ENCODE peak calls at places on chromosomes 12 and 14, in six cellular contexts. Q is GM13977, C is cardiac muscle cell, L is transverse colon, N is heart left ventricle, G is heart right ventricle. R is an unnamed sample.

GRCh38 chr14:78005325-78005724 is 164.8 kb upstream of the NRXN3 start:
- DNase-seq in Q (peak; percentile 67), C (no peak), L (no peak), N (no peak), G (no peak), R (no peak)

GRCh38 chr14:65035049-65035448 is 48.4 kb downstream of the FNTB start:
- DNase-seq in Q (no peak), C (no peak), L (no peak), N (peak; percentile 69), G (peak; percentile 40), R (peak; percentile 53)

GRCh38 chr14:89393346-89393745 is 23.7 kb downstream of the FOXN3 start:
- DNase-seq in Q (no peak), C (no peak), L (no peak), N (no peak), G (no peak), R (no peak)

GRCh38 chr12:124322271-124322998 is 27.5 kb downstream of the RFLNA start:
- DNase-seq in Q (no peak), C (no peak), L (no peak), N (no peak), G (no peak), R (no peak)

GRCh38 chr14:99568567-99569560 is 35.1 kb downstream of the CCDC85C start:
- DNase-seq in Q (no peak), C (peak; percentile 91), L (no peak), N (no peak), G (peak; percentile 67), R (no peak)

GRCh38 chr12:84756961-84757360 is 155.6 kb downstream of the SLC6A15 start:
- DNase-seq in Q (no peak), C (no peak), L (no peak), N (no peak), G (no peak), R (no peak)

GRCh38 chr12:79531547-79531946 is 159.2 kb downstream of the PAWR start:
- DNase-seq in Q (no peak), C (no peak), L (no peak), N (no peak), G (no peak), R (no peak)

GRCh38 chr12:77925536-77926108 is 94.9 kb downstream of the NAV3 start:
- DNase-seq in Q (peak; percentile 55), C (peak; percentile 78), L (peak; percentile 54), N (peak; percentile 62), G (peak; percentile 72), R (peak; percentile 54)

GRCh38 chr14:61586539-61587396 is 108.5 kb upstream of the HIF1A start:
- DNase-seq in Q (no peak), C (no peak), L (no peak), N (no peak), G (no peak), R (no peak)

GRCh38 chr12:3523058-3523457 is 32.1 kb downstream of the PRMT8 start:
- DNase-seq in Q (no peak), C (no peak), L (no peak), N (no peak), G (no peak), R (no peak)

GRCh38 chr14:105204931-105205717 is 24.0 kb upstream of the NUDT14 start:
- DNase-seq in Q (no peak), C (no peak), L (no peak), N (no peak), G (no peak), R (no peak)

GRCh38 chr14:95308073-95308472 is 11.6 kb downstream of the CLMN start:
- DNase-seq in Q (no peak), C (no peak), L (no peak), N (no peak), G (no peak), R (no peak)

GRCh38 chr12:80045594-80045993 is 53.7 kb upstream of the OTOGL start:
- DNase-seq in Q (no peak), C (no peak), L (no peak), N (no peak), G (no peak), R (no peak)

GRCh38 chr12:40107098-40107802 is 1.4 kb upstream of the SLC2A13 start:
- DNase-seq in Q (peak; percentile 76), C (peak; percentile 94), L (peak; percentile 93), N (peak; percentile 92), G (peak; percentile 91), R (peak; percentile 87)

GRCh38 chr12:131369094-131369845 is 341.6 kb upstream of the SFSWAP start:
- DNase-seq in Q (no peak), C (no peak), L (no peak), N (no peak), G (no peak), R (no peak)

GRCh38 chr12:66665416-66665815 is 13.5 kb downstream of the GRIP1 start:
- DNase-seq in Q (no peak), C (no peak), L (no peak), N (no peak), G (no peak), R (no peak)

GRCh38 chr14:75443203-75443969 is 15.6 kb downstream of the JDP2 start:
- DNase-seq in Q (no peak), C (no peak), L (no peak), N (no peak), G (no peak), R (no peak)
- TF ChIP-seq CTCF in Q (no peak), C (no peak), L (no peak), N (no peak), G (no peak), R (no peak)

GRCh38 chr14:75032939-75033338 is 18.3 kb downstream of the MLH3 start:
- DNase-seq in Q (no peak), C (no peak), L (no peak), N (no peak), G (no peak), R (no peak)
- TF ChIP-seq CTCF in Q (no peak), C (no peak), L (no peak), N (no peak), G (no peak), R (no peak)

DNA sequence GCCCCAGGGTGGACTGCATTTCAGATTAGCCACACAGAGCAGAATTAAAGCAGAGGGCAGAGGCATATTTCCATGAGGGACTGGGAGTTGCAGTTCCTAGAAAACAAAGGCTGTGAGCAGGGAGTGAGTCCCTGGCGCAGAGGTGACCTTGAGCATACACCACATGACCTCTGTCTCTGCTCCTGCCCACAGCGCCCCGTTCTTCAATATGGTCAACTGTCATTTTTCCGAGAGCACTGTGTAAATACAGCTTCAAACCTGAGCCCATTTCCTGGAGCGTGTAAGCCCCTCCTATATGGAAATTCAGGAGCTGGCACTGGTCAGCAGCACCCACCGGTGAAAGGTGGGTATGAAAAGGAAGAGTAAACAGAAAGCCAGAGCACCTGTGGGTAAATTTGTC is 192.2 kb upstream of the PELI2 start:
- DNase-seq in Q (no peak), C (no peak), L (no peak), N (no peak), G (no peak), R (no peak)
- TF ChIP-seq CTCF in Q (no peak), C (no peak), L (no peak), N (no peak), G (no peak), R (no peak)

DNA sequence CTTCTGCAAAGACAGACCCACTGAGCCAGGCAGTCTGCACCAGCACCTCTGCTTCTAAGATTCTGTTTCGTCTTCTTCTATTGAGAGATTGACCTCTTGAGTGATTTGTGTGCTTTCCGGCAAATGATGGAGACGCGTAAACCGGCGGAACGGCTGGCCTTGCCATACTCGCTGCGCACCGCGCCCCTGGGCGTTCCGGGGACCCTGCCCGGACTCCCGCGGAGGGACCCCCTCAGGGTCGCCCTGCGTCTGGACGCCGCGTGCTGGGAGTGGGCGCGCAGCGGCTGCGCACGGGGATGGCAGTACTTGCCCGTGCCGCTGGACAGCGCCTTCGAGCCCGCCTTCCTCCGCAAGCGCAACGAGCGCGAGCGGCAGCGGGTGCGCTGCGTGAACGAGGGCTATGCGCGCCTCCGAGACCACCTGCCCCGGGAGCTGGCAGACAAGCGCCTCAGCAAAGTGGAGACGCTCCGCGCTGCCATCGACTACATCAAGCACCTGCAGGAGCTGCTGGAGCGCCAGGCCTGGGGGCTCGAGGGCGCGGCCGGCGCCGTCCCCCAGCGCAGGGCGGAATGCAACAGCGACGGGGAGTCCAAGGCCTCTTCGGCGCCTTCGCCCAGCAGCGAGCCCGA is 703 bp downstream of the ASCL4 start:
- DNase-seq in Q (peak; percentile 30), C (peak; percentile 68), L (no peak), N (peak; percentile 61), G (no peak), R (peak; percentile 26)
- TF ChIP-seq CTCF in Q (no peak), C (no peak), L (no peak), N (no peak), G (no peak), R (peak; percentile 43)

DNA sequence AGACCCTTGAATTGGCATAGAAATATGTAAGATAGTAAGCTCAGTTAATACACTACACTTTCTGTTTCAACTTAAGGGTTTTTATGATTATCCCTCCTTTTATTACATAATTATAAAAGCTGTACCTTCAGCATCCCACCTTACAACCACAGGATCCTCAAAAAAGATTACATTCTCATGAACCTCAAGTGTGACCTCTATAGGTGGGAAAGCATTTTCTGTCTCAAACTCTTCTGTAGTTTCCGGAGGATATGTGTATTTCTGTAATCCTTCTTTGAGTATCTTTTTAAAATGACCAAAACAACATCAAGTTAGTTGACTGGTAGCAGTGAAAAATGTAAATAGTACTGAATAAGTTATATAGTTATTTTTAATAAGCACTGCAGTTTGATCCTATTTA is 75.9 kb downstream of the DNAI7 start:
- DNase-seq in Q (peak; percentile 33), C (no peak), L (no peak), N (no peak), G (no peak), R (no peak)
- TF ChIP-seq CTCF in Q (peak; percentile 38), C (no peak), L (no peak), N (no peak), G (no peak), R (peak; percentile 24)

GRCh38 chr12:44155349-44155748 is 319.5 kb downstream of the TMEM117 start:
- DNase-seq in Q (no peak), C (no peak), L (no peak), N (no peak), G (no peak), R (no peak)

GRCh38 chr12:44158746-44159145 is 322.9 kb downstream of the TMEM117 start:
- DNase-seq in Q (no peak), C (no peak), L (no peak), N (no peak), G (no peak), R (no peak)

GRCh38 chr12:44159870-44160269 is 324.0 kb downstream of the TMEM117 start:
- DNase-seq in Q (no peak), C (no peak), L (no peak), N (no peak), G (no peak), R (no peak)

GRCh38 chr12:44159211-44159610 is 323.3 kb downstream of the TMEM117 start:
- DNase-seq in Q (no peak), C (no peak), L (no peak), N (no peak), G (no peak), R (no peak)

DNA sequence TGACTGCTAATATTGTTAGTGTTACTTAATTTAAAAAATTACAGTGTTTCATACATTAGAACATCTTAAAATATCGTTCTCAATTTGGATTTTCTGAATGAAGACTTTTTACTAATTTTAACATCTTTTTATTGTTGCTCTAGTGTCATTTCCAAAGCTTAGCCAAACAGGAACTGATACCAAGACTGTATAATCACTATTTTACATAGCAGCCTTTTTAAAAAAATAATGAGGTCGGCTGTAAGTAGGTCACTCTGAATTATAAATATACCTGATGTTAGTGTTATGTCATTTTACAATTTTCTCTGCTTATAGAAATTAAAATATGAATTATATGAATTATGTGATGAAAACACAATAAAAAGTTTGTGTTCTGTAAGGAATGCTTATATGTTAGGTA is 321.5 kb downstream of the TMEM117 start:
- DNase-seq in Q (peak; percentile 28), C (no peak), L (no peak), N (no peak), G (no peak), R (no peak)
- TF ChIP-seq CTCF in Q (no peak), C (no peak), L (no peak), N (no peak), G (no peak), R (no peak)

R was measured in neural crest cell.